ENCODE peak calls at places on chromosomes 1 and 21, in four cellular contexts. One of them, this sample, is unnamed.

GRCh38 chr1:29202053-29202452 is 20.4 kb upstream of the SRSF4 start:
- DNase-seq in stomach: no peak
- DNase-seq in A549: no peak
- DNase-seq in Peyer's patch: no peak
- DNase-seq in this sample: no peak

GRCh38 chr1:222530852-222531251 is 17.1 kb downstream of the HHIPL2 start:
- DNase-seq in stomach: no peak
- DNase-seq in A549: no peak
- DNase-seq in Peyer's patch: no peak
- DNase-seq in this sample: no peak

GRCh38 chr1:240385985-240386978 is 225.7 kb downstream of the GREM2 start:
- DNase-seq in stomach: no peak
- DNase-seq in A549: peak; percentile 62
- DNase-seq in Peyer's patch: no peak
- DNase-seq in this sample: no peak

GRCh38 chr1:45913183-45913924 is 109.9 kb downstream of the MAST2 start:
- DNase-seq in stomach: no peak
- DNase-seq in A549: no peak
- DNase-seq in Peyer's patch: no peak
- DNase-seq in this sample: no peak

GRCh38 chr1:37325010-37325409 is 149.4 kb upstream of the ZC3H12A start:
- DNase-seq in stomach: no peak
- DNase-seq in A549: no peak
- DNase-seq in Peyer's patch: no peak
- DNase-seq in this sample: no peak

GRCh38 chr1:176745945-176746344 is 283.0 kb downstream of the PAPPA2 start:
- DNase-seq in stomach: no peak
- DNase-seq in A549: no peak
- DNase-seq in Peyer's patch: no peak
- DNase-seq in this sample: no peak

GRCh38 chr1:211487082-211487481 is 4.9 kb downstream of the RD3 start:
- DNase-seq in stomach: no peak
- DNase-seq in A549: no peak
- DNase-seq in Peyer's patch: no peak
- DNase-seq in this sample: no peak

GRCh38 chr1:116832268-116832931 is 77.3 kb upstream of the PTGFRN start:
- DNase-seq in stomach: no peak
- DNase-seq in A549: no peak
- DNase-seq in Peyer's patch: no peak
- DNase-seq in this sample: no peak

GRCh38 chr1:112504666-112505399 is 3.9 kb upstream of the WNT2B start:
- DNase-seq in stomach: no peak
- DNase-seq in A549: no peak
- DNase-seq in Peyer's patch: no peak
- DNase-seq in this sample: no peak

GRCh38 chr1:196115641-196116040 is 492.6 kb downstream of the KCNT2 start:
- DNase-seq in stomach: no peak
- DNase-seq in A549: no peak
- DNase-seq in Peyer's patch: no peak
- DNase-seq in this sample: no peak

GRCh38 chr1:59360170-59360569 is 63.3 kb downstream of the FGGY start:
- DNase-seq in stomach: no peak
- DNase-seq in A549: no peak
- DNase-seq in Peyer's patch: no peak
- DNase-seq in this sample: no peak

GRCh38 chr1:34346128-34346527 is 169.4 kb downstream of the C1orf94 start:
- DNase-seq in stomach: no peak
- DNase-seq in A549: no peak
- DNase-seq in Peyer's patch: no peak
- DNase-seq in this sample: no peak

GRCh38 chr1:52686830-52687229 is 11.3 kb downstream of the COA7 start:
- DNase-seq in stomach: no peak
- DNase-seq in A549: no peak
- DNase-seq in Peyer's patch: no peak
- DNase-seq in this sample: no peak

GRCh38 chr1:26580116-26580515 is 50.6 kb downstream of the RPS6KA1 start:
- DNase-seq in stomach: no peak
- DNase-seq in A549: no peak
- DNase-seq in Peyer's patch: no peak
- DNase-seq in this sample: no peak

GRCh38 chr1:56080123-56080522 is 499.2 kb downstream of the PLPP3 start:
- DNase-seq in stomach: no peak
- DNase-seq in A549: no peak
- DNase-seq in Peyer's patch: no peak
- DNase-seq in this sample: no peak

GRCh38 chr1:241934181-241934815 is 23.3 kb upstream of the BECN2 start:
- DNase-seq in stomach: no peak
- DNase-seq in A549: no peak
- DNase-seq in Peyer's patch: no peak
- DNase-seq in this sample: no peak

GRCh38 chr1:151106891-151107290 is 36.3 kb downstream of the GABPB2 start:
- DNase-seq in stomach: no peak
- DNase-seq in A549: no peak
- DNase-seq in Peyer's patch: no peak
- DNase-seq in this sample: no peak

GRCh38 chr1:218750216-218750970 is 405.3 kb downstream of the TGFB2 start:
- DNase-seq in stomach: no peak
- DNase-seq in A549: no peak
- DNase-seq in Peyer's patch: no peak
- DNase-seq in this sample: no peak

GRCh38 chr1:58262702-58263101 is 283.8 kb downstream of the OMA1 start:
- DNase-seq in stomach: no peak
- DNase-seq in A549: no peak
- DNase-seq in Peyer's patch: no peak
- DNase-seq in this sample: no peak

GRCh38 chr21:33643658-33644311 is 1.5 kb downstream of the ITSN1 start:
- DNase-seq in stomach: no peak
- DNase-seq in A549: no peak
- DNase-seq in Peyer's patch: no peak
- DNase-seq in this sample: no peak

GRCh38 chr1:145871994-145872411 is 13.1 kb upstream of the PIAS3 start:
- DNase-seq in stomach: peak; percentile 31
- DNase-seq in A549: no peak
- DNase-seq in Peyer's patch: peak; percentile 45
- DNase-seq in this sample: no peak

GRCh38 chr1:55970711-55971110 is 608.7 kb downstream of the PLPP3 start:
- DNase-seq in stomach: no peak
- DNase-seq in A549: no peak
- DNase-seq in Peyer's patch: no peak
- DNase-seq in this sample: no peak

GRCh38 chr1:22851517-22851916 is 121.1 kb downstream of the LACTBL1 start:
- DNase-seq in stomach: no peak
- DNase-seq in A549: no peak
- DNase-seq in Peyer's patch: no peak
- DNase-seq in this sample: no peak

GRCh38 chr1:116565222-116565621 is 5.6 kb downstream of the CD58 start:
- DNase-seq in stomach: no peak
- DNase-seq in A549: no peak
- DNase-seq in Peyer's patch: no peak
- DNase-seq in this sample: no peak

DNA sequence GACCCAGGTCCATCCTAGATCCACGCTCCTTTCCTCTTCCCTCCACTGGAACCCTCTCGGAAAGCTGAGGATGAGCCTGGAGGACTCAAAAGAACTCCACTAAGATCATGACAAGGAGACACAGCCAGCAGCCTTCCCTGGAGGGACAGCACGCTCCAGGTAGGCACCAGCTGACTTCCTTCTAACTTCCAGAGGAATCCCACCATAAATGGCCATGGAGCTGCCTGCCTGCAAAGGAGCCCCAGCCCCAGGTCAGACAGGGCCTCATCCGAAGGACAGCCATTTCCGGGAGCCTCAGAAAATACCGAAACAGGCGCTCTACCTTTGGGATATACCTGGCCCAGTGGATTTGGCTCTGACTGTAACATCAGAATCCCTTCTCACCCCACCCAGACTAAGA is 4.1 kb downstream of the SH3BP5L start:
- DNase-seq in stomach: no peak
- DNase-seq in A549: no peak
- DNase-seq in Peyer's patch: no peak
- DNase-seq in this sample: no peak
- H3K27ac ChIP-seq in stomach: no peak overlapping the region
- H3K27ac ChIP-seq in A549: peak overlapping the region; percentile 83
- H3K27ac ChIP-seq in Peyer's patch: no peak overlapping the region
- H3K27ac ChIP-seq in this sample: no peak overlapping the region

GRCh38 chr1:30763654-30764248 is 6.2 kb upstream of the LAPTM5 start:
- DNase-seq in stomach: no peak
- DNase-seq in A549: no peak
- DNase-seq in Peyer's patch: no peak
- DNase-seq in this sample: no peak
- TF ChIP-seq POLR2A in stomach: no peak
- TF ChIP-seq POLR2A in A549: no peak
- TF ChIP-seq POLR2A in Peyer's patch: no peak
- TF ChIP-seq POLR2A in this sample: no peak

GRCh38 chr1:155979525-155980343 is 1.4 kb upstream of the ARHGEF2 start:
- DNase-seq in stomach: no peak
- DNase-seq in A549: no peak
- DNase-seq in Peyer's patch: peak; percentile 51
- DNase-seq in this sample: no peak
- H3K4me1 ChIP-seq in stomach: peaks cover 75% of the 10 kb centered on the region
- H3K4me1 ChIP-seq in A549: peaks cover 81% of the 10 kb centered on the region
- H3K4me1 ChIP-seq in Peyer's patch: peaks cover 41% of the 10 kb centered on the region
- H3K4me1 ChIP-seq in this sample: peaks cover 66% of the 10 kb centered on the region

DNA sequence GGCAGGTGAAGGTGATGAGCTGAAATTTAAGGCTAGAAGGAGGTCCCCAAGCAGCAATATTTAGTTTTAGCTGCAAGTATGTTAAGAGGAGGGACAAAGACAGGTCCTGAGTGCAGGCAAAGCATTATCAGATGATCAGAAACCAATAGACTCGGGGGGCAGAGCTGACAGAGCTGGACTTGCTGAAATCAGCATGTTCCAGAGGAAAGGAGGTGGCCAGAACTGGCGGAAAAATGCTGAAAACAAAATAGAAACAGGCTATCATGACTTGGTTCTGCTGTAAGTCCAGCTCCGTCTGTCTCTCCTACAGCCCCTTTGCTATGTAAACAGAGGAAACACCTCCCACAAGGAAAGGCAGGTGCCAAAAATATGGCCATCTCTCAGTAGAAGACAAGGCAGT is at the start of gene CD5L:
- DNase-seq in stomach: no peak
- DNase-seq in A549: no peak
- DNase-seq in Peyer's patch: no peak
- DNase-seq in this sample: no peak
- H3K27ac ChIP-seq in stomach: no peak within 1 kb of the TSS
- H3K27ac ChIP-seq in A549: no peak within 1 kb of the TSS
- H3K27ac ChIP-seq in Peyer's patch: no peak within 1 kb of the TSS
- H3K27ac ChIP-seq in this sample: no peak within 1 kb of the TSS

DNA sequence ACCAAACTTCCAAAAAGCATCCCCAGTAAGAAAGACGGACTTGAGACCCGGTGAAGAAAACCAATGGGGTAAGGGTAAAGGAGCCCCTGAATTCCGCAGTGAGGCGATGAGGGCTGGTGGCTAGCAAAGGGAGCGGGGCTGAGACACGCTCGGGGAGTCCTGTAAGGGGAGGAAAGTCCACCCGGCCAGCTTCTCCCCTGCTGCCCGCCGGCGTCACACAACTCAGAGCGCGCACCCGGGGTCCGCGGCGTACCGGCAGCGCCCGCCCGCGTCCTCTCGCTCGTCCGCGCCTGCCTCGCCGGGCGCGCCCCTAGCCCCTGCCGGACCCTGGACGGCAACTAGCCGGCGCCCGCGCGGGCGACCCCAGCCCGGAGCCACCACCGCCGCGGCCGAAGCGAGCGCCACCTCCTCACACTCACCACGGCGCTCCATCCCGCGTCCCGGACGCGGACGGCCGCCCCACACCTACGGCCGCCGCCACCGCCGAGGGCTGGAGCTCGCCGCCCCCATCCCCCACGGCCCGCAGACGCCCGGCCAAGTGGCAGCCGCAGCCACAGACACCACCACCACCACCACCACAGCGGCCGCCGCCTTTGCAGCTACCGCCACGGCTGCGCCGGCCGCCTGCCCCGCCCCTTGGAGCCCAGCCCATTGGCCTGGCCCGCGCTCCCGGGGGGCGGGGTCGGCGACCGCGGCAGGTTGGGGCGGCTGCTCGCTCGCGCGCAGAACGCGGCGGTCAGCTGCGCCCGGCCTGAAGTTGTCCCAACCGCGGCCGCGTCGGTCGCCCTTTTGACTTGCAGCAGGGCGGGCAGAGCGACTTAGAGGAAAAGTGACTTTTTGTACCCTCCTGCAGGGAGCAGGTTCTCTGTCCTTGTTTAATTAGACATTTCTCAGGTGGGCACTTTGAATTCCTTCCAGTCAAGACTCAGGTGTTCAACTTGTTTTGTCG is 10.0 kb upstream of the ARHGAP29 start:
- DNase-seq in stomach: peak; percentile 89
- DNase-seq in A549: peak; percentile 43
- DNase-seq in Peyer's patch: no peak
- DNase-seq in this sample: no peak
- TF ChIP-seq POLR2A in stomach: no peak
- TF ChIP-seq POLR2A in A549: no peak
- TF ChIP-seq POLR2A in Peyer's patch: no peak
- TF ChIP-seq POLR2A in this sample: peak; percentile 75

GRCh38 chr21:36477001-36477400 is 2.9 kb downstream of the CLDN14 start:
- DNase-seq in stomach: no peak
- DNase-seq in A549: no peak
- DNase-seq in Peyer's patch: no peak
- DNase-seq in this sample: no peak
- H3K4me1 ChIP-seq in stomach: peaks cover 11% of the 10 kb centered on the region
- H3K4me1 ChIP-seq in A549: peaks cover 42% of the 10 kb centered on the region
- H3K4me1 ChIP-seq in Peyer's patch: no peaks in the 10 kb centered on the region
- H3K4me1 ChIP-seq in this sample: no peaks in the 10 kb centered on the region

GRCh38 chr1:6357243-6357929 is 36.2 kb downstream of the ACOT7 start:
- DNase-seq in stomach: no peak
- DNase-seq in A549: no peak
- DNase-seq in Peyer's patch: no peak
- DNase-seq in this sample: no peak
- H3K27ac ChIP-seq in stomach: peak overlapping the region; percentile 86
- H3K27ac ChIP-seq in A549: no peak overlapping the region
- H3K27ac ChIP-seq in Peyer's patch: peak overlapping the region; percentile 79
- H3K27ac ChIP-seq in this sample: no peak overlapping the region

GRCh38 chr1:50129201-50129600 is 20.5 kb downstream of the ELAVL4 start:
- DNase-seq in stomach: no peak
- DNase-seq in A549: no peak
- DNase-seq in Peyer's patch: no peak
- DNase-seq in this sample: no peak
- TF ChIP-seq POLR2A in stomach: no peak
- TF ChIP-seq POLR2A in A549: no peak
- TF ChIP-seq POLR2A in Peyer's patch: no peak
- TF ChIP-seq POLR2A in this sample: no peak

This sample was measured in esophagus squamous epithelium.